ENCODE peak calls at places on chromosomes 3 and 15, in eight cellular contexts. B, G, H, M, N, V, P and R are unnamed samples.

GRCh38 chr3:107590786-107591185 is 68.0 kb downstream of the BBX start:
- DNase-seq in B (no peak), G (no peak), H (no peak), M (no peak), N (no peak), V (no peak), P (no peak), R (no peak)

GRCh38 chr3:178001670-178002101 is 534.5 kb upstream of the KCNMB2 start:
- DNase-seq in B (no peak), G (no peak), H (no peak), M (no peak), N (no peak), V (no peak), P (no peak), R (no peak)

GRCh38 chr15:55742927-55743614 is at the start of gene PRTG:
- DNase-seq in B (peak; percentile 69), G (peak; percentile 38), H (no peak), M (no peak), N (peak; percentile 79), V (peak; percentile 93), P (peak; percentile 81), R (peak; percentile 38)

GRCh38 chr3:139119331-139120025 is 74.8 kb upstream of the PRR23C start:
- DNase-seq in B (no peak), G (no peak), H (no peak), M (no peak), N (no peak), V (no peak), P (no peak), R (no peak)

GRCh38 chr15:72389231-72389630 is 8.9 kb upstream of the TMEM202 start:
- DNase-seq in B (peak; percentile 4), G (no peak), H (no peak), M (no peak), N (no peak), V (no peak), P (no peak), R (no peak)

GRCh38 chr15:101068961-101069734 is 150.0 kb downstream of the LRRK1 start:
- DNase-seq in B (peak; percentile 61), G (no peak), H (peak; percentile 94), M (peak; percentile 30), N (no peak), V (no peak), P (no peak), R (peak; percentile 30)

GRCh38 chr3:177196473-177197040 is 725 bp downstream of the TBL1XR1 start:
- DNase-seq in B (peak; percentile 44), G (peak; percentile 44), H (no peak), M (no peak), N (no peak), V (peak; percentile 67), P (no peak), R (no peak)

GRCh38 chr15:52382647-52383046 is 87.0 kb upstream of the MYO5C start:
- DNase-seq in B (no peak), G (no peak), H (no peak), M (no peak), N (no peak), V (no peak), P (no peak), R (no peak)

GRCh38 chr15:66080791-66081475 is 172.6 kb downstream of the MEGF11 start:
- DNase-seq in B (peak; percentile 58), G (peak; percentile 51), H (no peak), M (no peak), N (no peak), V (peak; percentile 17), P (no peak), R (peak; percentile 33)

GRCh38 chr3:138950006-138950644 is 3.1 kb downstream of the FOXL2NB start:
- DNase-seq in B (peak; percentile 28), G (no peak), H (no peak), M (no peak), N (no peak), V (no peak), P (no peak), R (no peak)

GRCh38 chr3:194382892-194383223 is 13.3 kb upstream of the LRRC15 start:
- DNase-seq in B (no peak), G (no peak), H (no peak), M (no peak), N (no peak), V (peak; percentile 54), P (no peak), R (no peak)

GRCh38 chr3:183339461-183340086 is 86.5 kb downstream of the B3GNT5 start:
- DNase-seq in B (no peak), G (no peak), H (no peak), M (no peak), N (no peak), V (no peak), P (no peak), R (no peak)

GRCh38 chr15:50257206-50257735 is 8.3 kb downstream of the HDC start:
- DNase-seq in B (no peak), G (no peak), H (no peak), M (no peak), N (no peak), V (no peak), P (no peak), R (no peak)

GRCh38 chr3:146184616-146185015 is 23.6 kb upstream of the PLOD2 start:
- DNase-seq in B (peak; percentile 45), G (no peak), H (no peak), M (peak; percentile 28), N (no peak), V (no peak), P (no peak), R (no peak)

GRCh38 chr3:138797508-138798038 is 37.2 kb downstream of the PIK3CB start:
- DNase-seq in B (no peak), G (no peak), H (no peak), M (no peak), N (no peak), V (no peak), P (no peak), R (no peak)

GRCh38 chr3:190863119-190863465 is 598 bp upstream of the GMNC start:
- DNase-seq in B (no peak), G (no peak), H (no peak), M (no peak), N (no peak), V (no peak), P (no peak), R (no peak)

GRCh38 chr3:17983106-17983505 is 240.7 kb upstream of the TBC1D5 start:
- DNase-seq in B (no peak), G (no peak), H (no peak), M (no peak), N (no peak), V (no peak), P (no peak), R (no peak)

GRCh38 chr15:74133071-74133702 is 2.8 kb downstream of the ISLR2 start:
- DNase-seq in B (no peak), G (no peak), H (no peak), M (no peak), N (no peak), V (no peak), P (no peak), R (no peak)

GRCh38 chr3:10950476-10951294 is 41.9 kb upstream of the SLC6A1 start:
- DNase-seq in B (peak; percentile 42), G (no peak), H (no peak), M (no peak), N (peak; percentile 42), V (no peak), P (no peak), R (peak; percentile 58)

GRCh38 chr15:41258706-41259471 is 27.8 kb downstream of the CHP1 start:
- DNase-seq in B (peak; percentile 77), G (peak; percentile 43), H (no peak), M (no peak), N (no peak), V (no peak), P (no peak), R (no peak)

GRCh38 chr15:45449387-45449786 is 71.0 kb upstream of the GATM start:
- DNase-seq in B (no peak), G (no peak), H (no peak), M (no peak), N (no peak), V (no peak), P (no peak), R (no peak)

GRCh38 chr15:68018797-68019196 is 35.3 kb upstream of the PIAS1 start:
- DNase-seq in B (no peak), G (no peak), H (no peak), M (no peak), N (no peak), V (no peak), P (no peak), R (no peak)

GRCh38 chr3:122868322-122868721 is 73.5 kb downstream of the SLC49A4 start:
- DNase-seq in B (no peak), G (no peak), H (no peak), M (no peak), N (no peak), V (no peak), P (no peak), R (no peak)

DNA sequence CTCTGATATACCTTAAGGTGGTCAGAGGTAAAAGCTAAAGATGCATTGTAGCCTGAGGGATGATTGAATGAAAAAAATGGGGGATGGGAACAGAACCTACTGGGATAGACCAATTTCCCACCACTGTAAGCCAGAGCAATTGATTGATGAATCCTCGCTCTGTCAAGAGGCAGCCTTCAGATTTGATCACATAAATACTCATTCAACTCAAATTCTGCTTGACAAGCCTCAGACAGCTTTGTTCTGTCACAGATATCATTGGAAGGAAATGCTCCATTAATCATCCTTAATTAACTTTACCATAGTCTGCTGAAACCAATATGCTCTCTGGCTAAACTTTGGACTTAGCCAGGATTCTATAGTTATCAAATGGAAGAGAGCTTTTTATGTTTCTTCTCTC is 467.8 kb downstream of the MECOM start:
- DNase-seq in B (no peak), G (no peak), H (no peak), M (no peak), N (no peak), V (no peak), P (no peak), R (no peak)
- H3K4me1 ChIP-seq in B (no peaks in the 10 kb centered on the region), G (no peaks in the 10 kb centered on the region), H (no peaks in the 10 kb centered on the region), M (no peaks in the 10 kb centered on the region), N (no peaks in the 10 kb centered on the region), V (no peaks in the 10 kb centered on the region), P (no peaks in the 10 kb centered on the region), R (no peaks in the 10 kb centered on the region)

GRCh38 chr3:27712136-27713065 is 9.7 kb downstream of the EOMES start:
- DNase-seq in B (peak; percentile 75), G (peak; percentile 77), H (no peak), M (peak; percentile 47), N (peak; percentile 73), V (peak; percentile 87), P (peak; percentile 67), R (peak; percentile 82)
- TF ChIP-seq CTCF in B (peak; percentile 78), G (peak; percentile 75), H (peak; percentile 78), M (peak; percentile 75), N (peak; percentile 78), V (peak; percentile 82), P (peak; percentile 85), R (no peak)

DNA sequence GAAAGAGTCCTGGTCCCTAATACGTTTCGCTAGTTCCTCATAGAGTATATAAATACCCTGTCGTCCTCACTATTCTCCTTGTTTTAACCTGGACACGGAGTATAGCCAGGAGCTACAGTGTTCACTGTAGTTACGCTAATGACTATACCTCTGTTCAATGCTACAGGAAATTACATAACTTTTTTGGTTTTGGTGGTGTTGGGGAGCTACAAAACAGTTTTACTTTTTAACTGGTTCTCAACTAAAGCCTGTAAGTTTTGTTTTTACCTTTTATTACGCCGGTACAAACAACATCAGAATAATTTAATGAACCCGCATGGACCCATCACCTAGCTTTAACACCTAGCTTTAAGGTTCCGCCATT is 1.5 kb downstream of the LMLN start:
- DNase-seq in B (no peak), G (no peak), H (no peak), M (no peak), N (no peak), V (no peak), P (no peak), R (no peak)
- H3K4me3 ChIP-seq in B (no peak overlapping the region), G (no peak overlapping the region), H (no peak overlapping the region), M (no peak overlapping the region), N (no peak overlapping the region), V (no peak overlapping the region), P (no peak overlapping the region), R (no peak overlapping the region)

GRCh38 chr15:32688151-32688639 is 29.6 kb upstream of the GREM1 start:
- DNase-seq in B (peak; percentile 41), G (no peak), H (no peak), M (no peak), N (no peak), V (peak; percentile 70), P (no peak), R (peak; percentile 59)
- H3K4me1 ChIP-seq in B (peaks cover 16% of the 10 kb centered on the region), G (no peaks in the 10 kb centered on the region), H (no peaks in the 10 kb centered on the region), M (no peaks in the 10 kb centered on the region), N (no peaks in the 10 kb centered on the region), V (no peaks in the 10 kb centered on the region), P (no peaks in the 10 kb centered on the region), R (peaks cover 2% of the 10 kb centered on the region)